ENCODE peak calls at places on chromosomes 7 and 10, in ten cellular contexts. M is bronchial epithelial cell, G is GM12865, O is fibroblast of mammary gland, Q is AG10803, I is Peyer's patch, C is HCT116, D is choroid plexus epithelial cell, R is heart right ventricle, Y is foreskin fibroblast. P is an unnamed sample.
A peak's percentile ranks its signal among the peaks of the same experiment; 100 is the strongest.

GRCh38 chr7:56157238-56157790 is 41.1 kb upstream of the NUPR2 start:
- DNase-seq in I (no peak), G (no peak), O (no peak), C (no peak), M (no peak), Q (no peak), R (no peak), D (no peak), Y (no peak), P (no peak)

GRCh38 chr10:102408728-102409603 is 9.6 kb downstream of the PSD start:
- DNase-seq in G (no peak), O (no peak), Y (no peak), R (peak; percentile 38), D (peak; percentile 44), C (no peak), I (peak; percentile 50), M (no peak), Q (no peak), P (peak; percentile 42)

GRCh38 chr10:72685264-72685921 is 6.5 kb upstream of the MCU start:
- DNase-seq in R (no peak), Q (no peak), I (no peak), O (no peak), D (no peak), M (no peak), Y (no peak), C (no peak), G (peak; percentile 21), P (no peak)

GRCh38 chr10:1159131-1160061 is 103.2 kb downstream of the WDR37 start:
- DNase-seq in I (no peak), Y (no peak), G (no peak), Q (no peak), M (no peak), D (peak; percentile 67), C (no peak), R (no peak), O (no peak), P (peak; percentile 31)

GRCh38 chr7:151890355-151891004 is 13.6 kb upstream of the PRKAG2 start:
- DNase-seq in D (no peak), O (no peak), I (no peak), C (no peak), M (no peak), R (no peak), Y (no peak), G (no peak), Q (no peak), P (no peak)

GRCh38 chr10:89805599-89806013 is 104.2 kb downstream of the KIF20B start:
- DNase-seq in R (no peak), Q (no peak), C (no peak), G (peak; percentile 75), Y (no peak), D (no peak), M (no peak), O (no peak), I (no peak), P (no peak)

GRCh38 chr10:96044686-96045085 is 1.3 kb downstream of the CCNJ start:
- DNase-seq in M (peak; percentile 61), O (peak; percentile 72), G (peak; percentile 14), R (no peak), C (no peak), D (peak; percentile 69), Y (peak; percentile 54), Q (peak; percentile 59), I (no peak), P (peak; percentile 65)

GRCh38 chr10:13567030-13567429 is 19.7 kb upstream of the PRPF18 start:
- DNase-seq in D (peak; percentile 10), I (no peak), O (peak; percentile 11), Q (peak; percentile 25), C (no peak), M (peak; percentile 23), G (no peak), R (no peak), Y (no peak), P (peak; percentile 23)

GRCh38 chr7:34066968-34067367 is 161.6 kb downstream of the BMPER start:
- DNase-seq in G (no peak), O (peak; percentile 34), Y (no peak), Q (no peak), D (peak; percentile 77), I (no peak), R (no peak), M (peak; percentile 47), C (no peak), P (no peak)

GRCh38 chr7:41383596-41383995 is 319.3 kb downstream of the INHBA start:
- DNase-seq in I (no peak), Y (no peak), C (no peak), O (no peak), Q (no peak), R (no peak), M (no peak), D (no peak), G (no peak), P (no peak)

GRCh38 chr7:21902240-21902639 is 43.5 kb downstream of the CDCA7L start:
- DNase-seq in Y (peak; percentile 31), D (peak; percentile 77), Q (peak; percentile 53), O (peak; percentile 29), R (no peak), I (no peak), C (no peak), M (peak; percentile 44), G (no peak), P (peak; percentile 34)

GRCh38 chr7:96612034-96612433 is 97.6 kb downstream of the SEM1 start:
- DNase-seq in R (no peak), I (no peak), G (no peak), M (peak; percentile 90), C (no peak), Q (no peak), D (no peak), Y (no peak), O (no peak), P (no peak)

DNA sequence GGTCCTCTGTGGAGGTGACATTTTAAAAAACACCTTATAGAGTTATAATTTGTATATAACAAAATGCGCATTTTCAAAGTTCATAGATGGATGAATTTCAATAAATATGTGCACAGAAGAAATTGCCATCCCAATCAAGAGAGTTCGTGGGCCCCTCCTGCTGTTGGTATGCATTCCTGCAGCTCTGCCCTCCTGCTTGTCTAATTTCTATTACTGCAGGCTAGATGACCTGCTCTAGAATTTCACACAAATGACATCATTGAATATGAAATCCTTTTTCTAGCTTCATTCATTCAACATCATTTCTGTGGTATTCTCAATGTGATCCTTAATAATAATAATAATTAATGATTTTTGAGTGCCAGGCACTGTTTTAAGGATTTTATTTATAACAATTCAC is 348.2 kb downstream of the SDK1 start:
- DNase-seq in I (no peak), G (no peak), R (no peak), M (peak; percentile 10), C (no peak), D (peak; percentile 69), Y (no peak), O (no peak), Q (no peak), P (peak; percentile 16)
- TF ChIP-seq CTCF in I (no peak), G (no peak), R (no peak), M (no peak), C (peak; percentile 4), D (peak; percentile 73), Y (no peak), O (no peak), Q (no peak), P (peak; percentile 34)

GRCh38 chr7:2807455-2807845 is 36.7 kb downstream of the GNA12 start:
- DNase-seq in Y (no peak), I (no peak), D (no peak), M (no peak), C (no peak), Q (no peak), G (no peak), O (peak; percentile 44), R (no peak), P (no peak)
- H3K4me3 ChIP-seq in Y (peak overlapping the region; percentile 23), I (no peak overlapping the region), D (no peak overlapping the region), M (no peak overlapping the region), C (no peak overlapping the region), Q (no peak overlapping the region), G (no peak overlapping the region), O (no peak overlapping the region), R (no peak overlapping the region), P (no peak overlapping the region)

DNA sequence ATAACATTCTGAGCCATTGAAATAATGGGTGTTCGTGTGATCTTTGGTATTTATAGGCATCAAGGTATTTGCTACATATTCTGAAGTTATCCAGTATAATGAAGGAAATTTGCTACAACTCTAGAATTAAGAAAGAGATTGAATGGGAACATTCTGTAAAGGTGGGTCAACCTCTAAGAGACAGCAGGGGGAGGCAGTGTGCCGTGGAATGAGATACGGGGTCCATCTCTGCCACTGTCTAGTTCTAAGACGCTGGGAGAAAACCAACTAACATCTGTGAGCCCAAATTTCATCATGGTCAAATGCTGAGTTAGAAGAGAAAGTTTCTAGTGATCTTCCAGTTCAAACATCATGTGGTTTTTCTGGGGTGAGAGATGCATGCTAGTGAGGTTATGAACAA is 368.9 kb downstream of the SORCS1 start:
- DNase-seq in O (peak; percentile 43), I (no peak), Y (no peak), Q (no peak), M (no peak), R (no peak), G (peak; percentile 78), D (peak; percentile 7), C (no peak), P (no peak)
- TF ChIP-seq CTCF in O (peak; percentile 34), I (no peak), Y (no peak), Q (no peak), M (no peak), R (peak; percentile 61), G (peak; percentile 70), D (peak; percentile 26), C (no peak), P (peak; percentile 2)

GRCh38 chr10:100347568-100348195 is 649 bp downstream of the SCD start:
- DNase-seq in I (no peak), Y (no peak), D (no peak), M (no peak), R (no peak), C (no peak), Q (no peak), G (no peak), O (no peak), P (no peak)

GRCh38 chr10:100349087-100349486 is 2.1 kb downstream of the SCD start:
- DNase-seq in Y (no peak), M (no peak), C (no peak), Q (no peak), O (no peak), R (no peak), I (no peak), D (no peak), G (no peak), P (no peak)

GRCh38 chr10:100350914-100351485 is 4.0 kb downstream of the SCD start:
- DNase-seq in D (no peak), C (no peak), Y (no peak), R (no peak), I (no peak), M (no peak), G (no peak), Q (no peak), O (no peak), P (no peak)

GRCh38 chr10:100348389-100348927 is 1.4 kb downstream of the SCD start:
- DNase-seq in C (no peak), Y (no peak), M (peak; percentile 30), D (no peak), Q (no peak), O (no peak), I (no peak), G (no peak), R (no peak), P (no peak)

DNA sequence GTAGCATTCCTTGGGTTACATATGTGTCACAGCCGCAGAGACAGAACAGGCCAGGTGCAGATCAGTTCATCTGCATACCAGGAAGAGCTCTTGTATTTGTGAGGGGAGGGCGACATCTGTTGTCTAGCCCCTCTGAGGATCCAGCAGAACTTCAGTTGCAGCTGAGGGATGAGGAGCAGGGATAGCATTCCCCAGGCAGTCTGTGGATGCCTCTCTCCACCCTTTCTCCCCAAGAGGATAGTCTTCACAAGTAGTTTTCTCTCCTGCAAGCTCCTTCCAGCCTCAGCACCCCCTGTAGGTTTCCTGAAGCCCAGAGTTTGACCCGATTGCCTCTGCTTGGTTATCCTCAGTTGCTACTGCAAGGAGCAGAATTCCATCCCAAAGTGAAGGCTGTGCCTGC is 2.6 kb downstream of the SCD start:
- DNase-seq in M (no peak), Q (no peak), O (no peak), I (no peak), Y (no peak), C (no peak), G (no peak), D (no peak), R (no peak), P (no peak)
- H3K4me3 ChIP-seq in M (no peak overlapping the region), Q (no peak overlapping the region), O (peak overlapping the region; percentile 95), I (no peak overlapping the region), Y (peak overlapping the region; percentile 91), C (no peak overlapping the region), G (peak overlapping the region; percentile 67), D (peak overlapping the region; percentile 89), R (no peak overlapping the region), P (peak overlapping the region; percentile 94)

P was measured in fibroblast of pulmonary artery.